ENCODE peak calls at places on chromosomes 2 and 18, in seven cellular contexts. H is anterior cingulate cortex; R is nucleus accumbens; Z is uterus; T is occipital lobe; G is CD8-positive, alpha-beta memory T cell; P is Right ventricle myocardium superior. K is an unnamed sample.

GRCh38 chr2:59530258-59530657 is 1023.2 kb downstream of the BCL11A start:
- DNase-seq in H (no peak), R (no peak), Z (no peak), T (no peak), G (no peak), P (no peak), K (no peak)

GRCh38 chr2:72681016-72681995 is 144.5 kb downstream of the EXOC6B start:
- DNase-seq in H (no peak), R (no peak), Z (no peak), T (no peak), G (no peak), P (no peak), K (no peak)

GRCh38 chr2:48199076-48199475 is 292.8 kb upstream of the FBXO11 start:
- DNase-seq in H (no peak), R (no peak), Z (no peak), T (no peak), G (no peak), P (no peak), K (no peak)

GRCh38 chr2:219309278-219309677 is at the start of gene PTPRN:
- DNase-seq in H (peak; percentile 35), R (peak; percentile 58), Z (no peak), T (peak; percentile 48), G (no peak), P (no peak), K (peak; percentile 79)

GRCh38 chr2:102186676-102187190 is at the start of gene IL1RL2:
- DNase-seq in H (no peak), R (no peak), Z (peak; percentile 18), T (no peak), G (no peak), P (no peak), K (peak; percentile 45)

GRCh38 chr2:241308832-241309500 is 6.5 kb downstream of the HDLBP start:
- DNase-seq in H (no peak), R (no peak), Z (no peak), T (no peak), G (no peak), P (no peak), K (no peak)

GRCh38 chr2:49105506-49105905 is 48.8 kb downstream of the FSHR start:
- DNase-seq in H (no peak), R (no peak), Z (no peak), T (no peak), G (no peak), P (no peak), K (no peak)

GRCh38 chr2:66430906-66431619 is 3.9 kb upstream of the MEIS1 start:
- DNase-seq in H (no peak), R (no peak), Z (peak; percentile 35), T (no peak), G (no peak), P (no peak), K (no peak)

GRCh38 chr2:200592414-200593075 is 6.7 kb downstream of the AOX1 start:
- DNase-seq in H (no peak), R (no peak), Z (no peak), T (no peak), G (no peak), P (no peak), K (no peak)

GRCh38 chr18:64094210-64094609 is 54.7 kb downstream of the LINC00305 start:
- DNase-seq in H (no peak), R (no peak), Z (no peak), T (no peak), G (no peak), P (no peak), K (no peak)

GRCh38 chr18:23526516-23527063 is 23.3 kb downstream of the RMC1 start:
- DNase-seq in H (no peak), R (no peak), Z (no peak), T (no peak), G (no peak), P (no peak), K (no peak)

GRCh38 chr18:69250305-69251151 is 150.2 kb upstream of the DOK6 start:
- DNase-seq in H (no peak), R (no peak), Z (no peak), T (no peak), G (no peak), P (peak; percentile 31), K (no peak)

GRCh38 chr2:152347076-152347475 is 12.1 kb downstream of the FMNL2 start:
- DNase-seq in H (no peak), R (no peak), Z (no peak), T (no peak), G (no peak), P (no peak), K (no peak)

GRCh38 chr2:73489053-73489452 is 103.4 kb downstream of the ALMS1 start:
- DNase-seq in H (no peak), R (no peak), Z (no peak), T (no peak), G (no peak), P (no peak), K (no peak)

GRCh38 chr2:20398956-20399567 is 47.8 kb upstream of the RHOB start:
- DNase-seq in H (no peak), R (no peak), Z (no peak), T (no peak), G (no peak), P (no peak), K (no peak)

GRCh38 chr2:62030902-62031301 is 125.4 kb downstream of the COMMD1 start:
- DNase-seq in H (no peak), R (no peak), Z (no peak), T (no peak), G (no peak), P (no peak), K (no peak)

GRCh38 chr2:96110621-96111256 is 5.6 kb downstream of the ADRA2B start:
- DNase-seq in H (no peak), R (no peak), Z (no peak), T (no peak), G (no peak), P (no peak), K (no peak)

GRCh38 chr2:126656311-126657145 is 570 bp downstream of the GYPC start:
- DNase-seq in H (no peak), R (no peak), Z (peak; percentile 55), T (no peak), G (peak; percentile 58), P (peak; percentile 71), K (no peak)

GRCh38 chr18:22173221-22173927 is 4.0 kb downstream of the GATA6 start:
- DNase-seq in H (no peak), R (no peak), Z (no peak), T (no peak), G (no peak), P (no peak), K (no peak)

GRCh38 chr2:10255189-10256030 is 47.3 kb upstream of the HPCAL1 start:
- DNase-seq in H (no peak), R (no peak), Z (no peak), T (no peak), G (peak; percentile 31), P (peak; percentile 25), K (no peak)

GRCh38 chr2:63053235-63053888 is 2.7 kb downstream of the OTX1 start:
- DNase-seq in H (no peak), R (no peak), Z (no peak), T (no peak), G (no peak), P (no peak), K (no peak)

GRCh38 chr2:77484026-77484425 is 38.1 kb downstream of the LRRTM4 start:
- DNase-seq in H (no peak), R (no peak), Z (no peak), T (no peak), G (no peak), P (no peak), K (no peak)

GRCh38 chr2:233409286-233409991 is 55.1 kb downstream of the DGKD start:
- DNase-seq in H (no peak), R (no peak), Z (no peak), T (no peak), G (peak; percentile 66), P (peak; percentile 51), K (no peak)

GRCh38 chr2:38187416-38188127 is 111.6 kb upstream of the CYP1B1 start:
- DNase-seq in H (no peak), R (no peak), Z (peak; percentile 88), T (no peak), G (no peak), P (peak; percentile 84), K (no peak)

GRCh38 chr2:11160256-11160655 is 5.0 kb downstream of the SLC66A3 start:
- DNase-seq in H (no peak), R (no peak), Z (no peak), T (no peak), G (no peak), P (no peak), K (no peak)

GRCh38 chr2:20509766-20510490 is 63.1 kb downstream of the RHOB start:
- DNase-seq in H (no peak), R (peak; percentile 37), Z (peak; percentile 69), T (peak; percentile 45), G (no peak), P (no peak), K (peak; percentile 78)

GRCh38 chr2:232502901-232503791 is 15.5 kb upstream of the ECEL1 start:
- DNase-seq in H (peak; percentile 75), R (no peak), Z (peak; percentile 39), T (peak; percentile 17), G (peak; percentile 57), P (no peak), K (peak; percentile 62)

GRCh38 chr2:134498654-134499053 is 220.1 kb downstream of the TMEM163 start:
- DNase-seq in H (no peak), R (no peak), Z (no peak), T (no peak), G (no peak), P (no peak), K (no peak)

GRCh38 chr2:7812231-7812995 is 869.4 kb upstream of the ID2 start:
- DNase-seq in H (no peak), R (no peak), Z (no peak), T (no peak), G (no peak), P (no peak), K (no peak)

GRCh38 chr2:44700824-44701223 is 240.7 kb upstream of the SIX3 start:
- DNase-seq in H (no peak), R (no peak), Z (no peak), T (no peak), G (no peak), P (no peak), K (no peak)

GRCh38 chr2:39837856-39838453 is 58.9 kb upstream of the THUMPD2 start:
- DNase-seq in H (no peak), R (no peak), Z (no peak), T (no peak), G (no peak), P (peak; percentile 41), K (no peak)

GRCh38 chr18:9771977-9772660 is 64.0 kb downstream of the RAB31 start:
- DNase-seq in H (no peak), R (no peak), Z (no peak), T (no peak), G (no peak), P (no peak), K (no peak)

GRCh38 chr18:59573962-59574361 is 123.3 kb downstream of the CCBE1 start:
- DNase-seq in H (no peak), R (no peak), Z (no peak), T (no peak), G (no peak), P (no peak), K (no peak)

GRCh38 chr2:122072666-122073065 is 317.2 kb downstream of the TSN start:
- DNase-seq in H (no peak), R (no peak), Z (no peak), T (no peak), G (no peak), P (no peak), K (no peak)

GRCh38 chr2:12087175-12087574 is 340.7 kb downstream of the LPIN1 start:
- DNase-seq in H (no peak), R (no peak), Z (no peak), T (no peak), G (no peak), P (no peak), K (no peak)

GRCh38 chr18:38587571-38587970 is 1022.0 kb upstream of the CELF4 start:
- DNase-seq in H (no peak), R (no peak), Z (no peak), T (no peak), G (no peak), P (no peak), K (no peak)

GRCh38 chr18:12372406-12372805 is 4.6 kb downstream of the AFG3L2 start:
- DNase-seq in H (no peak), R (no peak), Z (no peak), T (no peak), G (no peak), P (no peak), K (no peak)